ENCODE peak calls at places on chromosomes 3 and 15, in nine cellular contexts. A, H, Q, N, B, Y, D, J and L are unnamed samples.

GRCh38 chr3:41482134-41482533 is 282.8 kb downstream of the CTNNB1 start:
- DNase-seq in A (no peak), H (no peak), Q (no peak), N (no peak), B (no peak), Y (no peak), D (no peak), J (no peak), L (no peak)

GRCh38 chr3:39961404-39961693 is 151.9 kb downstream of the MYRIP start:
- DNase-seq in A (no peak), H (no peak), Q (no peak), N (no peak), B (no peak), Y (no peak), D (no peak), J (no peak), L (no peak)

GRCh38 chr15:36571301-36571700 is 8.1 kb upstream of the CDIN1 start:
- DNase-seq in A (no peak), H (no peak), Q (no peak), N (no peak), B (no peak), Y (no peak), D (no peak), J (no peak), L (no peak)

GRCh38 chr3:144375122-144375521 is 403.5 kb downstream of the DIPK2A start:
- DNase-seq in A (no peak), H (no peak), Q (no peak), N (no peak), B (no peak), Y (no peak), D (no peak), J (no peak), L (no peak)

GRCh38 chr3:132713977-132714727 is 8.1 kb downstream of the NPHP3 start:
- DNase-seq in A (no peak), H (no peak), Q (no peak), N (no peak), B (no peak), Y (no peak), D (no peak), J (peak; percentile 66), L (no peak)

GRCh38 chr3:50274371-50275104 is 4.3 kb upstream of the LSMEM2 start:
- DNase-seq in A (no peak), H (peak; percentile 60), Q (peak; percentile 67), N (peak; percentile 80), B (peak; percentile 83), Y (peak; percentile 83), D (peak; percentile 90), J (peak; percentile 84), L (no peak)

GRCh38 chr3:51703776-51704510 is 2.9 kb upstream of the GRM2 start:
- DNase-seq in A (no peak), H (no peak), Q (no peak), N (peak; percentile 44), B (no peak), Y (no peak), D (no peak), J (no peak), L (no peak)

GRCh38 chr3:22159004-22159695 is 408.1 kb upstream of the ZNF385D start:
- DNase-seq in A (no peak), H (peak; percentile 43), Q (no peak), N (no peak), B (no peak), Y (no peak), D (no peak), J (no peak), L (no peak)

GRCh38 chr3:192892981-192893827 is 24.5 kb downstream of the MB21D2 start:
- DNase-seq in A (no peak), H (no peak), Q (no peak), N (peak; percentile 78), B (no peak), Y (no peak), D (no peak), J (peak; percentile 39), L (no peak)

GRCh38 chr3:75906555-75907112 is 121.3 kb upstream of the ZNF717 start:
- DNase-seq in A (no peak), H (no peak), Q (no peak), N (peak; percentile 62), B (peak; percentile 66), Y (no peak), D (peak; percentile 75), J (no peak), L (peak; percentile 78)

GRCh38 chr3:126472277-126473006 is 3.2 kb downstream of the ZXDC start:
- DNase-seq in A (no peak), H (peak; percentile 94), Q (peak; percentile 72), N (peak; percentile 91), B (no peak), Y (peak; percentile 71), D (no peak), J (peak; percentile 40), L (no peak)

GRCh38 chr3:170128259-170128976 is 53.1 kb downstream of the PHC3 start:
- DNase-seq in A (no peak), H (no peak), Q (no peak), N (no peak), B (no peak), Y (no peak), D (no peak), J (peak; percentile 48), L (no peak)

GRCh38 chr15:98514034-98514622 is 134.2 kb upstream of the IGF1R start:
- DNase-seq in A (peak; percentile 86), H (no peak), Q (no peak), N (no peak), B (no peak), Y (no peak), D (no peak), J (no peak), L (no peak)

GRCh38 chr3:170542704-170543103 is 43.2 kb downstream of the SLC7A14 start:
- DNase-seq in A (no peak), H (no peak), Q (no peak), N (no peak), B (no peak), Y (no peak), D (no peak), J (no peak), L (no peak)

GRCh38 chr3:58214484-58215316 is 3.9 kb upstream of the DNASE1L3 start:
- DNase-seq in A (no peak), H (no peak), Q (no peak), N (no peak), B (no peak), Y (no peak), D (no peak), J (peak; percentile 24), L (no peak)

GRCh38 chr3:58218904-58219303 is 8.1 kb upstream of the DNASE1L3 start:
- DNase-seq in A (no peak), H (no peak), Q (no peak), N (no peak), B (no peak), Y (no peak), D (no peak), J (no peak), L (no peak)

GRCh38 chr3:58215317-58216025 is 4.7 kb upstream of the DNASE1L3 start:
- DNase-seq in A (no peak), H (no peak), Q (no peak), N (no peak), B (no peak), Y (no peak), D (no peak), J (no peak), L (no peak)

GRCh38 chr3:58216496-58217197 is 5.9 kb upstream of the DNASE1L3 start:
- DNase-seq in A (no peak), H (no peak), Q (no peak), N (no peak), B (no peak), Y (no peak), D (no peak), J (no peak), L (no peak)

DNA sequence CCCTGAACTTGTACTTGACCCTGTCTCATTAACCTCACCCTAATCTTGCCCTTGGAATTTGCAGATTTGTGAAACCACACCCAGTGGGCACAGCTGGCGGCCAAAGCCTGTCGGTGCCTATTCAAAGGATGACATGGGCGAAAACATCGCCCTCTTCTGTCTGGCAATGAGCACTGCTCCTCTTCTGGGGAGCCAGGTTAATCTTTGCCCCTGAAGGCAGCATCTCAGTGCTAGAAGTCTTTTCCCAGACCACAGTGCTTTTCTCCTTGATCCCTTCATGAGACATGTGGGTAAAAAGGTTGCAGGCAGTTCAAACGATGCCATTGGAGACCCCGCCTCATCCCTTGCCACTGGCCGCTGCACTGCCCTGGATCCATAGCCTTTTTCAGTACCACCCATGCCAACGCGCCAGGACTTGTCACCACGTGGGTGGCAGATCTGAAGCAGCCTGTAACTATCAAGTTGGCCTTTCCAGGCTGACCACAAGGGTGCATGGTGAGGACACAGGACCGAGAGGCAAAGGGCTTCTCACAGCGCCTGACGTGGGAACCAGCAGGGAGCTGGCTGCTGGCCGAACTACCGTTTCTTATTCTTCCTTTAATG is 6.5 kb upstream of the DNASE1L3 start:
- DNase-seq in A (no peak), H (peak; percentile 84), Q (peak; percentile 35), N (peak; percentile 82), B (peak; percentile 72), Y (peak; percentile 77), D (peak; percentile 84), J (peak; percentile 73), L (peak; percentile 82)
- TF ChIP-seq POLR2AphosphoS5 in A (no peak), H (no peak), Q (no peak), N (no peak), B (no peak), Y (no peak), D (no peak), J (no peak), L (no peak)

GRCh38 chr15:51727141-51727897 is 10.1 kb downstream of the LYSMD2 start:
- DNase-seq in A (no peak), H (peak; percentile 11), Q (peak; percentile 61), N (no peak), B (peak; percentile 12), Y (no peak), D (no peak), J (no peak), L (no peak)
- TF ChIP-seq CTCF in A (no peak), H (peak; percentile 38), Q (peak; percentile 54), N (no peak), B (peak; percentile 36), Y (no peak), D (no peak), J (no peak), L (no peak)

GRCh38 chr15:31360843-31361763 is 34.5 kb downstream of the KLF13 start:
- DNase-seq in A (no peak), H (no peak), Q (no peak), N (no peak), B (peak; percentile 39), Y (peak; percentile 61), D (no peak), J (peak; percentile 81), L (peak; percentile 62)
- TF ChIP-seq EP300 in A (no peak), H (no peak), Q (no peak), N (no peak), B (no peak), Y (no peak), D (no peak), J (peak; percentile 35), L (no peak)

DNA sequence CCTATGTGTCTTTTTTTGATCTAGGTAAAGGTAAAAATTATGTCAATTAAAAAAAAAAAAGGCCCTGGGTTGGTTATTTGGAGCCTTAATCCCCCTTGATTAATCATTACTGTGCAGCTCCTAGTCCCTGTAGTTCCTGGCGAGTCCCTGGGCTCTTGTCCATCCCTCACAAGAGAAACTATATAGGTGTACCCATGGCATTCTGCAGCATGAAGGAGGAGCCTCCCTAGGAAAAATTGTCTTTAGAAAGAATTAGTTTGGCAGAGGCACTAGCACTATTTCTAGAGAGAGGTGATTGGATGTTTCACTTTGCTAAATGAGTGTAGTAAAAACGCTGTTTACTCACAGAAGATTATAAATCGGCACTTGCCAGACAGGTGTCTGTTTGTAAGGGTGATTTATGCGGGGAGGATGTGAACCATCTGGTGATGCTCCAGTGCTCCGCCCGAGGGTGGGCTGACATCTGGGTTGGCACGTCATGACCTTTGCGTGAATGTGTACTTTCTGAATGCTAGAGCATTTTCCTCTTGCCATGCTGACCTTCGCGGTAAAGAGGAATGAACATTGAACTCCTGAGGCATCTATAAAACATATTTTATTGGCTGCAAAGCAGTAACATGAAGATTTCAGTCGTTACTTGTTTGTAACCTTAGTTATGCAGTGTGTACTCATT is 12.6 kb downstream of the PLCL2 start:
- DNase-seq in A (no peak), H (no peak), Q (no peak), N (no peak), B (peak; percentile 43), Y (no peak), D (no peak), J (peak; percentile 78), L (no peak)
- TF ChIP-seq POLR2AphosphoS5 in A (no peak), H (no peak), Q (no peak), N (no peak), B (no peak), Y (no peak), D (no peak), J (peak; percentile 71), L (no peak)